ENCODE peak calls at places on chromosomes 6 and 20, in four cellular contexts. R is heart right ventricle, L is body of pancreas, X is prostate gland. W is an unnamed sample.

GRCh38 chr6:79604583-79605037 is 26.5 kb upstream of the SH3BGRL2 start:
- DNase-seq in X (no peak), R (no peak), L (no peak), W (no peak)

GRCh38 chr6:17589402-17590116 is 10.5 kb upstream of the FAM8A1 start:
- DNase-seq in R (no peak), X (no peak), L (no peak), W (no peak)

GRCh38 chr20:53208110-53208908 is 236.2 kb downstream of the TSHZ2 start:
- DNase-seq in R (no peak), L (no peak), X (no peak), W (no peak)

GRCh38 chr6:3857822-3858221 is 8.6 kb downstream of the FAM50B start:
- DNase-seq in R (no peak), X (no peak), L (no peak), W (no peak)

GRCh38 chr20:4053516-4053919 is 38.2 kb upstream of the RNF24 start:
- DNase-seq in X (no peak), L (no peak), R (no peak), W (no peak)

GRCh38 chr20:39532205-39532604 is 570.1 kb downstream of the DHX35 start:
- DNase-seq in L (no peak), R (no peak), X (no peak), W (no peak)

GRCh38 chr6:132478697-132479096 is 34.2 kb downstream of the STX7 start:
- DNase-seq in R (no peak), X (no peak), L (no peak), W (no peak)

GRCh38 chr6:161181136-161181535 is 92.7 kb downstream of the AGPAT4 start:
- DNase-seq in L (no peak), X (no peak), R (no peak), W (no peak)

GRCh38 chr20:51372176-51372803 is 170.2 kb downstream of the NFATC2 start:
- DNase-seq in L (peak; percentile 84), R (peak; percentile 74), X (peak; percentile 74), W (peak; percentile 50)

GRCh38 chr6:26501482-26501986 is 1.4 kb downstream of the BTN1A1 start:
- DNase-seq in L (peak; percentile 24), X (no peak), R (peak; percentile 7), W (no peak)

GRCh38 chr20:7744411-7744810 is 195.8 kb downstream of the HAO1 start:
- DNase-seq in X (no peak), L (no peak), R (no peak), W (no peak)

GRCh38 chr20:29427201-29428060 is 1830.0 kb upstream of the DEFB115 start:
- DNase-seq in X (no peak), L (no peak), R (no peak), W (no peak)

GRCh38 chr6:14023855-14024254 is 93.7 kb upstream of the CD83 start:
- DNase-seq in X (no peak), R (no peak), L (no peak), W (no peak)

GRCh38 chr6:148491638-148492210 is 149.1 kb downstream of the SASH1 start:
- DNase-seq in X (no peak), L (no peak), R (no peak), W (no peak)

GRCh38 chr20:56414842-56415765 is 3.0 kb downstream of the CASS4 start:
- DNase-seq in X (no peak), R (no peak), L (no peak), W (no peak)

GRCh38 chr6:1312444-1313363 is 806 bp downstream of the FOXQ1 start:
- DNase-seq in X (peak; percentile 49), R (no peak), L (peak; percentile 49), W (no peak)

GRCh38 chr6:63963756-63964315 is 328.2 kb downstream of the PHF3 start:
- DNase-seq in X (no peak), R (no peak), L (no peak), W (no peak)

GRCh38 chr20:54189630-54190029 is 15.8 kb upstream of the CYP24A1 start:
- DNase-seq in R (no peak), L (no peak), X (no peak), W (no peak)

GRCh38 chr6:105601541-105602174 is 198.8 kb upstream of the PREP start:
- DNase-seq in X (peak; percentile 79), L (peak; percentile 47), R (peak; percentile 83), W (peak; percentile 55)

GRCh38 chr6:159943101-159943632 is 25.7 kb upstream of the IGF2R start:
- DNase-seq in X (no peak), L (no peak), R (no peak), W (no peak)

GRCh38 chr20:46903937-46904336 is 9.3 kb downstream of the EYA2 start:
- DNase-seq in R (no peak), X (no peak), L (no peak), W (no peak)

GRCh38 chr6:154367839-154368695 is 11.5 kb upstream of the IPCEF1 start:
- DNase-seq in X (no peak), R (no peak), L (no peak), W (no peak)

GRCh38 chr20:24619212-24619611 is 149.8 kb downstream of the SYNDIG1 start:
- DNase-seq in X (no peak), L (no peak), R (no peak), W (no peak)

GRCh38 chr6:101294051-101294638 is 99.4 kb upstream of the GRIK2 start:
- DNase-seq in L (no peak), R (no peak), X (no peak), W (no peak)

GRCh38 chr6:25053875-25054371 is 118.2 kb upstream of the RIPOR2 start:
- DNase-seq in X (no peak), L (no peak), R (no peak), W (no peak)

GRCh38 chr6:84348801-84349200 is 121.4 kb upstream of the CEP162 start:
- DNase-seq in L (no peak), R (no peak), X (no peak), W (no peak)

GRCh38 chr6:119584088-119584487 is 234.5 kb upstream of the MAN1A1 start:
- DNase-seq in L (no peak), R (no peak), X (no peak), W (no peak)

GRCh38 chr6:11017090-11017489 is 27.0 kb downstream of the ELOVL2 start:
- DNase-seq in R (no peak), L (no peak), X (no peak), W (no peak)

GRCh38 chr6:131574133-131574532 is 1.1 kb downstream of the ARG1 start:
- DNase-seq in R (no peak), L (no peak), X (no peak), W (no peak)

GRCh38 chr6:90369024-90369519 is 72.4 kb upstream of the BACH2 start:
- DNase-seq in X (peak; percentile 91), L (peak; percentile 18), R (peak; percentile 65), W (no peak)

GRCh38 chr20:5039255-5039657 is 37.9 kb upstream of the SLC23A2 start:
- DNase-seq in R (no peak), X (no peak), L (no peak), W (no peak)

GRCh38 chr6:45677381-45677992 is 299.8 kb upstream of the SUPT3H start:
- DNase-seq in X (peak; percentile 37), L (peak; percentile 10), R (peak; percentile 24), W (no peak)

GRCh38 chr20:36454664-36455427 is 86.5 kb upstream of the MYL9 start:
- DNase-seq in X (no peak), R (peak; percentile 49), L (peak; percentile 43), W (peak; percentile 83)

GRCh38 chr20:49915380-49916145 is at the start of gene SPATA2:
- DNase-seq in R (peak; percentile 97), X (peak; percentile 93), L (peak; percentile 98), W (peak; percentile 97)

GRCh38 chr20:49914310-49915117 is 815 bp downstream of the SPATA2 start:
- DNase-seq in R (no peak), X (no peak), L (peak; percentile 64), W (no peak)

GRCh38 chr20:49915118-49915379 is 280 bp downstream of the SPATA2 start:
- DNase-seq in X (no peak), L (no peak), R (no peak), W (no peak)

GRCh38 chr20:49918446-49918845 is 3.1 kb upstream of the SPATA2 start:
- DNase-seq in R (no peak), X (no peak), L (no peak), W (no peak)

GRCh38 chr20:49916146-49917002 is 1.0 kb upstream of the SPATA2 start:
- DNase-seq in X (peak; percentile 55), R (no peak), L (peak; percentile 76), W (no peak)
- H3K27ac ChIP-seq in X (peak overlapping the region; percentile 99), R (peak overlapping the region; percentile 97), L (peak overlapping the region; percentile 96), W (peak overlapping the region; percentile 100)

DNA sequence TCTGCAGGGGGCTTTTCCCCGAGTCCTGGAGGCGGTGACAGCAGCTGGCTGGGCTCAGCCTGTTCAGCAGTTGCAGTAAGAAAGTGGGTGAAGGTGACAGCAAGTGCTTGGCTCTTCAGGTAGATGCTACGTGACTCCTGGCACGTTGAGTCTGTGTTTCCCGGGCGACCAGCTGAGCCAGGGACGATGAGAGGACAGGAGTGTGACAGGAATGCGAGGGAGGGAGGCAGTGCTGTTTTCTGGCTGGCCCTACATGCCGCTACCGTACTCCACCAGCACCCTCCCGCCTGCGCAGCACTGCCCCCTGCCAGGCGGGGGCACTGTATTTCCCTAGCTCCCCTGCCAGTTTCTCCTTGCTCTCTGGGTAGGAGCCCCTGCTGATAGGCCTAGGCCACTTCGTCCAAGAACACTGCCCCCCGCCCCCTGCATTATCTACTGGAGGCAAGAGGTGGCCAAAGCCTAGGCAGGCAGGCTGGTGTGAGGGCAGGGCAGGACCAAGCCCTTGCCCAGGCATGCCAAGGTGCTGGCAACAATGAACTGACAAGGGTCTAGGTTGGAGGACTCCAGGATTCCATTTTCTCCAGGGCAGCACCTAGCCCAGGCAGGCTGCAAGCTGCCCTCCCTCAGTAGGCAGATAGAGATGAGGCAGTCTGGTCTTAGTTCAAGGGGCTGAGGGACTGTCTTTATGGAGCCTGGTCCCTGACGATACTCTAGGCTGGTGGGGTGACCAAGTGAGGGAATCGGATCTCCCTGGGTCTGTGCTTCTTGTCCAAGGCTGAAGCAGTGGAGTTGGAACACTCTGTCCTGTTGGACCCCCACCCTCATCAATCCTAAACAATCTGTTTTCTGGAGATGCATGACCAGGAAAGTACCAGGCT is 19.2 kb downstream of the MRPS18A start:
- DNase-seq in L (peak; percentile 59), R (peak; percentile 57), X (peak; percentile 84), W (peak; percentile 86)
- TF ChIP-seq CTCF in L (no peak), R (peak; percentile 22), X (no peak), W (no peak)

GRCh38 chr6:136786708-136787107 is 5.6 kb downstream of the MAP3K5 start:
- DNase-seq in L (no peak), R (no peak), X (no peak), W (no peak)
- H3K4me3 ChIP-seq in L (no peak overlapping the region), R (no peak overlapping the region), X (no peak overlapping the region), W (peak overlapping the region; percentile 8)

GRCh38 chr6:115004204-115004603 is 661.4 kb upstream of the HS3ST5 start:
- DNase-seq in X (no peak), R (no peak), L (no peak), W (no peak)

GRCh38 chr6:114997813-114998292 is 655.0 kb upstream of the HS3ST5 start:
- DNase-seq in X (no peak), L (no peak), R (no peak), W (no peak)

GRCh38 chr6:114998492-114998891 is 655.7 kb upstream of the HS3ST5 start:
- DNase-seq in R (no peak), X (no peak), L (no peak), W (no peak)

GRCh38 chr6:115001726-115002436 is 659.1 kb upstream of the HS3ST5 start:
- DNase-seq in X (no peak), L (no peak), R (no peak), W (no peak)

DNA sequence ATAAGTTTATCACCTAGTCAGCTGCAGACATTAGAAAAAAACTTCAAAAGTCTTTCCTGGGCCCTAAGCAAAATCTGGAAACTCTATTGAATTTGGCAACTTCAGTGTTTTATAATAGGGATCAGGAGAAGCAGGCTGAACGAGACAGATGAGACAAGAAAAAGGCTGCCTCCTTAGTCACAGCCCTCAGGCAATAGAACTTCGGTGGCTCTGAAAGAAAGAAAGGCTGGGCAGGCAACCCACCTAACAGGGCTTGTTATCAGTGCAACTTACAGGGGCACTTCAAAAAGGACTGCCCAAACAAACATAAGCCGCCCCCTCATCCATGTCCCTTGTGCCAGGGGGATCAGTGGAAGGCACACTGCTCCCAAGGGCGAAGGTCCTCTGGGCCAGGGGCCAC is 657.9 kb upstream of the HS3ST5 start:
- DNase-seq in X (no peak), L (no peak), R (no peak), W (no peak)
- H3K27ac ChIP-seq in X (no peak overlapping the region), L (no peak overlapping the region), R (no peak overlapping the region), W (no peak overlapping the region)

W was measured in dorsolateral prefrontal cortex.